ENCODE peak calls at places on chromosomes 2 and 18, in eight cellular contexts. U is MM.1S; K is stimulated activated naive CD8-positive, alpha-beta T cell treated with anti-CD3 and anti-CD28 coated beads, Interleukin-15, amount 100 ng/mL, for 72 hours; W is H9; D is COR-L47; P is AG09309; T is heart right ventricle; I is stimulated activated CD8-positive, alpha-beta memory T cell treated with anti-CD3 and anti-CD28 coated beads, Interleukin-15, amount 100 ng/mL, for 24 hours. B is an unnamed sample.

GRCh38 chr2:9076210-9076609 is 72.7 kb upstream of the MBOAT2 start:
- DNase-seq in U (no peak), K (no peak), W (no peak), D (no peak), P (no peak), T (no peak), I (no peak), B (no peak)

GRCh38 chr18:59963229-59963628 is 63.4 kb downstream of the PMAIP1 start:
- DNase-seq in U (no peak), K (no peak), W (no peak), D (no peak), P (no peak), T (no peak), I (no peak), B (no peak)

GRCh38 chr2:219309278-219309677 is at the start of gene PTPRN:
- DNase-seq in U (no peak), K (no peak), W (peak), D (peak), P (no peak), T (no peak), I (no peak), B (no peak)

GRCh38 chr18:42893991-42894390 is 221.5 kb downstream of the RIT2 start:
- DNase-seq in U (no peak), K (no peak), W (no peak), D (peak), P (no peak), T (no peak), I (no peak), B (no peak)

GRCh38 chr18:816088-816653 is 4.1 kb upstream of the YES1 start:
- DNase-seq in U (no peak), K (no peak), W (no peak), D (no peak), P (no peak), T (no peak), I (no peak), B (no peak)

GRCh38 chr2:146324954-146325353 is 1519.9 kb upstream of the ACVR2A start:
- DNase-seq in U (no peak), K (no peak), W (no peak), D (no peak), P (peak), T (no peak), I (no peak), B (no peak)

GRCh38 chr2:172672999-172673726 is 62.5 kb upstream of the RAPGEF4 start:
- DNase-seq in U (no peak), K (no peak), W (no peak), D (peak), P (no peak), T (no peak), I (no peak), B (no peak)

GRCh38 chr2:50344509-50345106 is 687.3 kb downstream of the NRXN1 start:
- DNase-seq in U (no peak), K (no peak), W (peak), D (no peak), P (no peak), T (no peak), I (no peak), B (no peak)

GRCh38 chr18:61658431-61658830 is 234.4 kb downstream of the RNF152 start:
- DNase-seq in U (no peak), K (no peak), W (no peak), D (no peak), P (no peak), T (no peak), I (no peak), B (no peak)

GRCh38 chr2:36835125-36835524 is 131.2 kb downstream of the STRN start:
- DNase-seq in U (no peak), K (no peak), W (no peak), D (no peak), P (no peak), T (no peak), I (no peak), B (no peak)

GRCh38 chr18:35635171-35635570 is 53.6 kb downstream of the GALNT1 start:
- DNase-seq in U (no peak), K (no peak), W (no peak), D (no peak), P (no peak), T (no peak), I (no peak), B (no peak)

GRCh38 chr2:68200157-68200787 is 42.6 kb downstream of the PNO1 start:
- DNase-seq in U (no peak), K (no peak), W (no peak), D (no peak), P (no peak), T (no peak), I (no peak), B (no peak)

GRCh38 chr2:3001595-3002184 is 375.9 kb downstream of the EIPR1 start:
- DNase-seq in U (no peak), K (no peak), W (no peak), D (no peak), P (no peak), T (no peak), I (no peak), B (no peak)

GRCh38 chr2:37324786-37325624 is at the start of gene PRKD3:
- DNase-seq in U (peak), K (peak), W (peak), D (peak), P (no peak), T (peak), I (peak), B (peak)

GRCh38 chr2:165390875-165391274 is 78.6 kb upstream of the CSRNP3 start:
- DNase-seq in U (no peak), K (no peak), W (no peak), D (peak), P (no peak), T (no peak), I (no peak), B (no peak)

GRCh38 chr2:38386377-38386776 is 9.3 kb upstream of the ATL2 start:
- DNase-seq in U (no peak), K (no peak), W (no peak), D (no peak), P (no peak), T (no peak), I (no peak), B (no peak)

GRCh38 chr18:323253-323622 is 55.4 kb upstream of the THOC1 start:
- DNase-seq in U (no peak), K (no peak), W (no peak), D (no peak), P (peak), T (no peak), I (no peak), B (no peak)

GRCh38 chr18:23129355-23130002 is 5.8 kb upstream of the CABLES1 start:
- DNase-seq in U (no peak), K (no peak), W (no peak), D (no peak), P (no peak), T (no peak), I (no peak), B (no peak)

GRCh38 chr2:20350105-20350712 is 435 bp downstream of the PUM2 start:
- DNase-seq in U (peak), K (peak), W (peak), D (peak), P (no peak), T (peak), I (peak), B (peak)

GRCh38 chr2:199946836-199947235 is 8.5 kb downstream of the TYW5 start:
- DNase-seq in U (no peak), K (no peak), W (no peak), D (no peak), P (peak), T (no peak), I (no peak), B (no peak)

GRCh38 chr2:134739879-134740301 is 21.1 kb upstream of the TMEM163 start:
- DNase-seq in U (peak), K (no peak), W (no peak), D (no peak), P (no peak), T (peak), I (no peak), B (peak)

GRCh38 chr2:28643911-28644334 is 107.7 kb upstream of the PPP1CB start:
- DNase-seq in U (no peak), K (no peak), W (no peak), D (no peak), P (peak), T (no peak), I (no peak), B (no peak)

GRCh38 chr2:239717706-239718105 is 307.4 kb downstream of the NDUFA10 start:
- DNase-seq in U (no peak), K (no peak), W (peak), D (no peak), P (no peak), T (no peak), I (no peak), B (no peak)

GRCh38 chr18:60506682-60507081 is 134.1 kb upstream of the MC4R start:
- DNase-seq in U (no peak), K (no peak), W (no peak), D (no peak), P (no peak), T (no peak), I (no peak), B (no peak)

GRCh38 chr18:62069556-62069955 is 117.3 kb downstream of the PIGN start:
- DNase-seq in U (no peak), K (no peak), W (no peak), D (no peak), P (no peak), T (no peak), I (no peak), B (no peak)

B was measured in GM19239.